ENCODE peak calls at places on chromosomes 16 and 17, in five cellular contexts. C is stimulated activated CD8-positive, alpha-beta memory T cell treated with anti-CD3 and anti-CD28 coated beads, Interleukin-15, amount 100 ng/mL, for 4 hours; E is activated CD4-positive, alpha-beta T cell treated with anti-CD3 and anti-CD28 coated beads, Interleukin-2, amount 10 ng/mL, durations not matched to agents 7 days and 5 days; K is Calu3; U is CMK. Q is an unnamed sample.

GRCh38 chr16:71474864-71475263 is 12.8 kb upstream of the ZNF23 start:
- DNase-seq in C (no peak), E (no peak), K (no peak), U (no peak), Q (no peak)

GRCh38 chr17:41486809-41487530 is 2.7 kb downstream of the KRT36 start:
- DNase-seq in C (no peak), E (peak; percentile 34), U (no peak), K (peak; percentile 46), Q (no peak)

GRCh38 chr16:15701975-15702970 is 52.2 kb downstream of the NDE1 start:
- DNase-seq in K (no peak), E (no peak), C (no peak), U (no peak), Q (no peak)

GRCh38 chr17:5203178-5203907 is 11.7 kb upstream of the ZNF594 start:
- DNase-seq in U (no peak), C (no peak), E (no peak), K (no peak), Q (no peak)

GRCh38 chr16:69703638-69704037 is 22.7 kb downstream of the NQO1 start:
- DNase-seq in U (no peak), C (no peak), K (no peak), E (no peak), Q (no peak)

GRCh38 chr17:82837586-82838320 is 2.1 kb downstream of the ZNF750 start:
- DNase-seq in U (no peak), C (no peak), K (no peak), E (no peak), Q (no peak)

GRCh38 chr16:70476272-70477020 is 22.1 kb downstream of the FCSK start:
- DNase-seq in K (peak; percentile 72), E (peak; percentile 24), U (no peak), C (no peak), Q (no peak)

GRCh38 chr16:84667600-84668309 is 19.4 kb downstream of the KLHL36 start:
- DNase-seq in C (no peak), U (no peak), K (no peak), E (no peak), Q (no peak)

GRCh38 chr16:86756882-86757703 is 178.7 kb downstream of the FOXL1 start:
- DNase-seq in U (no peak), C (no peak), K (peak; percentile 48), E (no peak), Q (no peak)